ENCODE peak calls at places on chromosome 1, in seven cellular contexts. H is H1, Y is HepG2, U is SK-N-SH, N is K562, I is HCT116, O is GM12878. T is an unnamed sample.

GRCh38 chr1:223665592-223666312 is at the start of gene CAPN8:
- DNase-seq in H (no peak), Y (no peak), U (no peak), N (no peak), I (peak), O (no peak), T (no peak)

GRCh38 chr1:85189120-85189519 is 11.7 kb downstream of the SYDE2 start:
- DNase-seq in H (no peak), Y (no peak), U (no peak), N (no peak), I (no peak), O (no peak), T (no peak)

GRCh38 chr1:39933956-39934941 is 20.7 kb upstream of the MFSD2A start:
- DNase-seq in H (no peak), Y (peak), U (no peak), N (no peak), I (no peak), O (no peak), T (no peak)

GRCh38 chr1:8518490-8518801 is 200.5 kb downstream of the SLC45A1 start:
- DNase-seq in H (no peak), Y (no peak), U (no peak), N (no peak), I (no peak), O (no peak), T (no peak)

GRCh38 chr1:8154621-8155052 is 128.5 kb upstream of the ERRFI1 start:
- DNase-seq in H (no peak), Y (peak), U (no peak), N (no peak), I (peak), O (no peak), T (no peak)

GRCh38 chr1:31201871-31202270 is 37.8 kb downstream of the NKAIN1 start:
- DNase-seq in H (no peak), Y (no peak), U (peak), N (no peak), I (no peak), O (no peak), T (no peak)

GRCh38 chr1:234533975-234534876 is 55.2 kb upstream of the TARBP1 start:
- DNase-seq in H (no peak), Y (no peak), U (peak), N (no peak), I (no peak), O (no peak), T (no peak)

GRCh38 chr1:10795305-10796021 is 983 bp downstream of the CASZ1 start:
- DNase-seq in H (peak), Y (no peak), U (peak), N (no peak), I (no peak), O (no peak), T (no peak)

GRCh38 chr1:21325731-21326387 is 35.6 kb upstream of the ECE1 start:
- DNase-seq in H (no peak), Y (no peak), U (no peak), N (no peak), I (no peak), O (no peak), T (no peak)

GRCh38 chr1:52569333-52570265 is 16.7 kb upstream of the TUT4 start:
- DNase-seq in H (no peak), Y (no peak), U (no peak), N (no peak), I (no peak), O (no peak), T (no peak)

GRCh38 chr1:79353224-79353623 is 346.7 kb upstream of the ADGRL4 start:
- DNase-seq in H (peak), Y (peak), U (peak), N (no peak), I (peak), O (no peak), T (peak)

GRCh38 chr1:68294354-68295066 is 62.2 kb upstream of the WLS start:
- DNase-seq in H (no peak), Y (no peak), U (no peak), N (no peak), I (no peak), O (no peak), T (no peak)

GRCh38 chr1:202659541-202659940 is 50.7 kb downstream of the SYT2 start:
- DNase-seq in H (no peak), Y (no peak), U (no peak), N (no peak), I (no peak), O (no peak), T (no peak)

GRCh38 chr1:40411294-40411693 is 37.8 kb downstream of the SMAP2 start:
- DNase-seq in H (no peak), Y (no peak), U (peak), N (no peak), I (no peak), O (no peak), T (no peak)

GRCh38 chr1:53110370-53111072 is 31.9 kb downstream of the SLC1A7 start:
- DNase-seq in H (no peak), Y (no peak), U (no peak), N (no peak), I (no peak), O (no peak), T (no peak)

GRCh38 chr1:171742577-171742922 is 685 bp upstream of the VAMP4 start:
- DNase-seq in H (peak), Y (no peak), U (peak), N (peak), I (no peak), O (no peak), T (peak)

GRCh38 chr1:207856276-207857023 is 54.5 kb downstream of the CD34 start:
- DNase-seq in H (no peak), Y (no peak), U (no peak), N (no peak), I (no peak), O (no peak), T (no peak)

GRCh38 chr1:151729157-151729965 is 8.0 kb downstream of the RIIAD1 start:
- DNase-seq in H (no peak), Y (peak), U (no peak), N (no peak), I (no peak), O (no peak), T (no peak)

GRCh38 chr1:29623501-29623900 is 387.2 kb downstream of the PTPRU start:
- DNase-seq in H (no peak), Y (no peak), U (no peak), N (no peak), I (no peak), O (no peak), T (no peak)

GRCh38 chr1:92953491-92953890 is 7.8 kb downstream of the DIPK1A start:
- DNase-seq in H (no peak), Y (no peak), U (no peak), N (no peak), I (no peak), O (no peak), T (no peak)

DNA sequence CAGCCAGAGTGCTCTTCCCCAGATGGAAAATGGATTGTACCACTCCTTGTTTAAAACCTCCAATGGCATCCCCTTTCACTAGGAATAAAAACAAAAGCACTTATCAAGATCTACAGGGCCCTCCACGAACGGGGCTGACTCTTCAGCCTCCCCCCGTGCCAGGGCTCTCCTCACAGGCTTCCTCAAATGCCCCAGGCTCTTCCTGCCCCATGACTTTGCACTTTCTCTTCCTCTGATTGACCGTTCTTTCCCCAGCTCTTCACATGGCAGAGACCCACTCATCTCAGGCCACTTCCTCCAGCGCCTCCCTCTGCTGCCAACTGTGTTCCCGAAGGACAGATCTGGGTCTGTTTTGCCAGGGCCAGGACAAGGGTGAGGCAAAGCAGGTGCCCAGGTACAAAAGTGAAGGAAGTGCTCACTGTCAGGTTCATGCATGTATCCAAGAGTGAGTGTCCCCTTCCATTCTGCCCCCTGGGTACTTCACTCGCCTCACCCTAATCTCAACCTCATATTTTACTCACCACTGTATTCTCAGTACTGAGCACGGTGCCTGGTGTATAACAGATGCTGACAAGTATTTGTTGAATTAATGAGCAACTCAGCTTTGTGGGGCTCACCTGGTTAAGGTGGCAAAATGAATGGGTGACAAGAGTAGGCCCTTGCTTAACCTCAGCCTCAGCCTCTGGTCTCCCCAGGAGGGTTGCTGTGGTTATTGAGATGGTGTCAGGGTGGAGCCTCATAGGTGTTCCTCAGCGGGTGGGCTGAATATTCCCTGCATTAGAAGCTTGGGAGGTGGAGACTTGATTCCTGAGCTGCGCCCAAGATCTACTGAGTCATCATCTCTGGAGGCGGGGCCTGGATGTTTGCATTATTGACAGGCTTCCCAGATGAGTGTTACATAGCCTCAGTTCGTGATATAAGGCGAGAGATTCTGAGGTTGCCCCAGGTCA is 39.6 kb downstream of the SYT6 start:
- DNase-seq in H (no peak), Y (no peak), U (no peak), N (peak), I (peak), O (no peak), T (no peak)
- TF ChIP-seq YY1 in H (no peak), Y (no peak), U (no peak), N (no peak), I (no peak), O (no peak), T (no peak)

DNA sequence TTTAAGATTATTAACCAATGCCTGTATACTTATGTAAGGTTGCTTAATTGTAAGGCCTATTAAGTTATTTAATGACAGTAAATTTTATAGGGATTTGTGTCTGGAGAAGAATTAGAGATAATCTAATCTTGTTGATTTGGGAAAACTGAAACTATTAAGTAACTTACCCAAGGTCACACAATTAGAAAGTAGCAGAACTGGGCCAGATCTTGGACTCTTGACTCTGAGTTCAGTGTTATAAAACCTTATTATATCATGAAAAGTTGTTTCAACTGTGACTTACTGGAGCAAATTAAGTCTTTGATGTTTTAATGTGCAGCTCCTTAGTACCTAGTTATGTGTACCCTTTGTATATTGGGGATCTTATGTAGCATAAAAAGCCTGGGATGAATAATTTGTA is 38.6 kb downstream of the CAMTA1 start:
- DNase-seq in H (no peak), Y (no peak), U (no peak), N (no peak), I (no peak), O (no peak), T (no peak)
- H3K4me3 ChIP-seq in H (no peak), Y (no peak), U (no peak), N (no peak), I (no peak), O (no peak), T (no peak)

GRCh38 chr1:54334996-54335395 is 71.2 kb downstream of the SSBP3 start:
- DNase-seq in H (no peak), Y (no peak), U (no peak), N (no peak), I (no peak), O (no peak), T (no peak)
- H3K9ac ChIP-seq in H (no peak), Y (no peak), U (peak), N (no peak), I (no peak), O (no peak), T (no peak)

GRCh38 chr1:198842686-198843085 is 203.8 kb downstream of the PTPRC start:
- DNase-seq in H (no peak), Y (no peak), U (no peak), N (no peak), I (no peak), O (no peak), T (no peak)

GRCh38 chr1:198848206-198848605 is 209.4 kb downstream of the PTPRC start:
- DNase-seq in H (no peak), Y (no peak), U (no peak), N (no peak), I (no peak), O (no peak), T (no peak)

GRCh38 chr1:198848649-198849048 is 209.8 kb downstream of the PTPRC start:
- DNase-seq in H (no peak), Y (no peak), U (no peak), N (no peak), I (no peak), O (no peak), T (no peak)

GRCh38 chr1:198846506-198847010 is 207.7 kb downstream of the PTPRC start:
- DNase-seq in H (no peak), Y (no peak), U (no peak), N (no peak), I (no peak), O (no peak), T (no peak)

GRCh38 chr1:198845851-198846250 is 207.0 kb downstream of the PTPRC start:
- DNase-seq in H (no peak), Y (no peak), U (no peak), N (no peak), I (no peak), O (no peak), T (no peak)
- TF ChIP-seq YY1 in H (no peak), Y (no peak), U (no peak), N (no peak), I (no peak), O (no peak), T (no peak)

T was measured in NT2/D1.